ENCODE peak calls at places on chromosome 4, in four cellular contexts. W is IMR-90, S is neural progenitor cell, D is ovary. H is an unnamed sample. For H3K4me1 and H3K36me3, the result is how much of the 10 kb centered on the place peaks cover.

GRCh38 chr4:85747871-85748491 is 273.0 kb downstream of the ARHGAP24 start:
- DNase-seq in D (no peak), W (peak), S (peak), H (peak)

GRCh38 chr4:31983246-31983645 is 1263.1 kb downstream of the PCDH7 start:
- DNase-seq in D (no peak), W (no peak), S (no peak), H (no peak)

GRCh38 chr4:76035799-76036389 is at the start of gene CXCL11:
- DNase-seq in D (no peak), S (no peak), W (peak), H (no peak)

GRCh38 chr4:182918791-182919302 is 1.7 kb upstream of the DCTD start:
- DNase-seq in D (no peak), W (no peak), S (no peak), H (no peak)

GRCh38 chr4:60683357-60683756 is 516.8 kb upstream of the ADGRL3 start:
- DNase-seq in D (no peak), W (peak), S (no peak), H (no peak)

GRCh38 chr4:95549246-95550138 is 719 bp upstream of the UNC5C start:
- DNase-seq in D (peak), W (peak), S (peak), H (no peak)

GRCh38 chr4:138475116-138475515 is 233.0 kb upstream of the SLC7A11 start:
- DNase-seq in W (no peak), S (no peak), D (no peak), H (no peak)

GRCh38 chr4:138161351-138161750 is 80.8 kb downstream of the SLC7A11 start:
- DNase-seq in W (no peak), D (no peak), S (peak), H (no peak)

GRCh38 chr4:104302731-104303130 is 192.0 kb downstream of the CXXC4 start:
- DNase-seq in S (no peak), D (no peak), W (no peak), H (peak)

GRCh38 chr4:182533948-182534347 is 290.7 kb downstream of the TENM3 start:
- DNase-seq in D (no peak), S (no peak), W (peak), H (no peak)

GRCh38 chr4:39614487-39615162 is 24.0 kb downstream of the SMIM14 start:
- DNase-seq in W (peak), S (no peak), D (no peak), H (no peak)

GRCh38 chr4:133995243-133995960 is 206.2 kb downstream of the PABPC4L start:
- DNase-seq in D (no peak), W (no peak), S (no peak), H (no peak)

GRCh38 chr4:83113429-83113786 is 1.1 kb downstream of the PLAC8 start:
- DNase-seq in D (no peak), S (no peak), W (no peak), H (peak)

GRCh38 chr4:86185659-86186058 is 174.2 kb downstream of the MAPK10 start:
- DNase-seq in W (no peak), S (no peak), D (no peak), H (no peak)

GRCh38 chr4:103947617-103948016 is 227.8 kb upstream of the TACR3 start:
- DNase-seq in S (no peak), D (no peak), W (no peak), H (no peak)

GRCh38 chr4:147096667-147097604 is 151.3 kb upstream of the TTC29 start:
- DNase-seq in S (peak), D (no peak), W (peak), H (peak)

GRCh38 chr4:151197258-151197657 is 79.7 kb upstream of the PRSS48 start:
- DNase-seq in W (no peak), D (no peak), S (no peak), H (no peak)

GRCh38 chr4:185853841-185854240 is 41.8 kb upstream of the SORBS2 start:
- DNase-seq in W (no peak), D (no peak), S (no peak), H (no peak)

GRCh38 chr4:98262431-98262830 is 1.2 kb downstream of the RAP1GDS1 start:
- DNase-seq in W (no peak), D (no peak), S (no peak), H (no peak)

GRCh38 chr4:141246683-141247429 is 26.2 kb downstream of the ZNF330 start:
- DNase-seq in S (no peak), D (no peak), W (peak), H (no peak)

GRCh38 chr4:95640337-95640736 is 91.6 kb upstream of the UNC5C start:
- DNase-seq in W (no peak), S (no peak), D (no peak), H (no peak)

GRCh38 chr4:130563891-130564418 is 1468.0 kb downstream of the C4orf33 start:
- DNase-seq in S (no peak), D (no peak), W (no peak), H (no peak)

GRCh38 chr4:163476761-163477438 is 3.3 kb upstream of the TKTL2 start:
- DNase-seq in W (no peak), S (no peak), D (no peak), H (no peak)

GRCh38 chr4:158894826-158895225 is 126.0 kb downstream of the FNIP2 start:
- DNase-seq in D (no peak), W (no peak), S (no peak), H (no peak)

GRCh38 chr4:169109276-169109675 is 99.2 kb upstream of the CBR4 start:
- DNase-seq in S (no peak), D (no peak), W (no peak), H (no peak)

GRCh38 chr4:174018236-174018635 is 265.2 kb downstream of the FBXO8 start:
- DNase-seq in S (no peak), D (no peak), W (no peak), H (no peak)

GRCh38 chr4:120855307-120856001 is 67.1 kb downstream of the PRDM5 start:
- DNase-seq in D (no peak), W (no peak), S (no peak), H (no peak)

GRCh38 chr4:17894421-17894820 is 83.6 kb downstream of the NCAPG start:
- DNase-seq in S (no peak), D (no peak), W (no peak), H (no peak)

GRCh38 chr4:157804986-157805385 is 367.8 kb downstream of the GASK1B start:
- DNase-seq in W (no peak), S (peak), D (no peak), H (no peak)

GRCh38 chr4:88526221-88526815 is 2.7 kb upstream of the PYURF start:
- DNase-seq in S (no peak), W (no peak), D (no peak), H (no peak)

GRCh38 chr4:93825551-93826216 is 2.9 kb upstream of the ATOH1 start:
- DNase-seq in D (no peak), S (no peak), W (no peak), H (no peak)

GRCh38 chr4:81694514-81694913 is 222.8 kb upstream of the RASGEF1B start:
- DNase-seq in S (no peak), W (no peak), D (no peak), H (no peak)

GRCh38 chr4:98493305-98493704 is 165.1 kb downstream of the TSPAN5 start:
- DNase-seq in S (no peak), D (no peak), W (no peak), H (no peak)

GRCh38 chr4:153545822-153546221 is 79.7 kb downstream of the TMEM131L start:
- DNase-seq in S (no peak), W (no peak), D (no peak), H (no peak)

GRCh38 chr4:8607603-8608481 is 15.3 kb downstream of the CPZ start:
- DNase-seq in S (peak), W (no peak), D (no peak), H (no peak)

DNA sequence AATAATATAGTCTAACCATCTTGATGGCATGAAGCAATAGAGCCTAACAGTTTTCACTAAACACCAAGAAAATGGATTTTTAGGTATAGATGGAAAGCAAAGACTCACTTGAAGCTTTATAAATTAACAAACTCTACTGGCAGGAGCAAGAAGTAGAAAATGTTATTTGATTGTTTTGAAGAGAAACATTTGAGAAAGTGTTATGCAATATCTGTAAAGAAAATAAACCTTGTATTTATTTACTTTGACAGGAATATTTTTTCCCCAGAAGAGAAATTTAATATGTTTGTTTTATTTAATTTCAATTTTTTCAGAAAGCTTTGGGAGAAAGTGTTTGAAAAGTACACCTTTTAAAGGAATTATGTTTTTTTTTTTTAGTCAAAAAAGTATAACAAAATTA is 139.0 kb downstream of the STIM2 start:
- DNase-seq in D (no peak), S (no peak), W (no peak), H (no peak)
- H3K4me1 ChIP-seq in D (under half), S (under half), W (under half), H (under half)

GRCh38 chr4:101251261-101251660 is 96.1 kb downstream of the PPP3CA start:
- DNase-seq in W (no peak), S (no peak), D (no peak), H (no peak)

GRCh38 chr4:101254776-101255175 is 92.5 kb downstream of the PPP3CA start:
- DNase-seq in S (no peak), W (peak), D (no peak), H (no peak)

GRCh38 chr4:101256222-101256621 is 91.1 kb downstream of the PPP3CA start:
- DNase-seq in D (no peak), S (no peak), W (no peak), H (no peak)

DNA sequence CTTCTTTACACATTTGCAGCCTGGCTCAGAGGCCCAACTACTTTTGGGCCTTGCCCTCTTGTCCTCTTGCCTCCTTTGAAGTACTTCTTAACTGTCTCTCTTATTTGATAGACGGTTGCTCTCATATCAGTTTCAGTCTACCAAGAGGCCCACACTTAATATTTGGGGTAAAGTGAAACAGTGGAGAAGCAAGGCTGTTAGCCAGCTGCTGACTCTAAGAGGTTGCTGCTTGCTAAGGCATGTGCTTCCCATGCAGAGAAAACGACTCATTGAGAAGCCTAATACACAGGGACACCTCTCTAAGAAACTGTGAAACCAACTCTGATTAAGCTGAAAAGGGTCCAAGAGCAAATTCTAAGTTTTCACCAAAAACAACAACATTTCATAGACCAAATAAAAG is 94.6 kb downstream of the PPP3CA start:
- DNase-seq in D (no peak), S (no peak), W (peak), H (no peak)
- H3K27ac ChIP-seq in D (no peak), S (no peak), W (no peak), H (no peak)

DNA sequence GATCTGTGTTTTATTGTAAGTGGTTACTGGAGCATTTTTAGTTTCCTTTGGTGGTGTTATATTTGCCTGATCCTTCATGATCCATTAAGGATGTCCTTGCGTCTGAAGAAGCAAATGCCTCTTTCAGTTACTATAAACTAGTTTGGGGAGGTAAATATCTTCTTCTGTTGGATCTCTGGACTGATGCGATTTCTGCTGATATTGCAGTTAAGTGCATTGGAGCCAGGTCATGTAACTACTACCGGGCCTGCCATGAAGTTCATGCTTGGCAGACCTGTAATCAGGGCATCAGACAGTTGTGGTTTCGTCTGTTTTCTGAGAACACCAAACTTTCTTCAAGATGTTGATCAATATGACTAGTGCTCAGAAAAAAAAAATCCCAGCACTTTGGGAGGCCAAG is 22.9 kb downstream of the ZNF718 start:
- DNase-seq in D (no peak), S (no peak), W (no peak), H (no peak)
- H3K36me3 ChIP-seq in D (under half), S (half or more), W (under half), H (under half)

GRCh38 chr4:139918591-139918990 is 235.4 kb downstream of the MAML3 start:
- DNase-seq in W (peak), D (no peak), S (no peak), H (no peak)

GRCh38 chr4:139919513-139919912 is 234.5 kb downstream of the MAML3 start:
- DNase-seq in D (no peak), W (peak), S (no peak), H (peak)

GRCh38 chr4:139918994-139919393 is 235.0 kb downstream of the MAML3 start:
- DNase-seq in S (no peak), D (no peak), W (no peak), H (no peak)

GRCh38 chr4:139921551-139922184 is 232.3 kb downstream of the MAML3 start:
- DNase-seq in S (peak), W (no peak), D (no peak), H (no peak)

GRCh38 chr4:139920552-139920951 is 233.4 kb downstream of the MAML3 start:
- DNase-seq in W (no peak), D (no peak), S (peak), H (no peak)
- H3K4me1 ChIP-seq in W (under half), D (under half), S (under half), H (under half)

DNA sequence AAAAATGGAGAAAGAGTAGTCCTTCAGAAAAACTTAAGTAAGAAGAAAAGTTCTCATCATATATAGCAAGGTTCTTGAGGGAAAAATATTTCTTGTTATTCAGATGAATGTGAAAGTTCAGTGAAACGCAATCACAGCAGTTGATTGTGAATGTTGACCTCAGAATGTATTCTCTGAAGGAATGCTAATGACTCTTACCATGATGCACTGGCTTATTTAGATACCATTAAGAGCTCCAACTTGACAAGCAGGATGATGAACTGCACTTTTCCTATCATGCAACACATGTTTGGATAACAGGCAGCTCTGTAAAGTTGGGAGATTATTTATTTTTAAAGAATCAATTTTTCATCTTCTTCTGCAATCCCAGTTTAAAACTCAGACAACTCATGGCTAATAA is 115.5 kb upstream of the MYOZ2 start:
- DNase-seq in W (peak), D (no peak), S (no peak), H (no peak)
- H3K27ac ChIP-seq in W (peak), D (no peak), S (no peak), H (no peak)

GRCh38 chr4:143404555-143404954 is 67.9 kb downstream of the GAB1 start:
- DNase-seq in D (no peak), S (no peak), W (no peak), H (no peak)
- H3K36me3 ChIP-seq in D (under half), S (under half), W (under half), H (under half)

GRCh38 chr4:145887241-145887964 is 51.2 kb downstream of the ZNF827 start:
- DNase-seq in D (peak), W (peak), S (no peak), H (no peak)
- H3K4me1 ChIP-seq in D (under half), W (under half), S (under half), H (under half)

H was measured in SJCRH30.